ENCODE peak calls at places on chromosomes 12 and 14, in five cellular contexts. C is adrenal gland, X is BJ, K is cardiac muscle cell, G is cardiac fibroblast. J is an unnamed sample.

GRCh38 chr12:110349521-110350151 is 53.9 kb downstream of the ANAPC7 start:
- DNase-seq in G (no peak), X (no peak), K (peak; percentile 41), C (peak; percentile 69), J (no peak)

GRCh38 chr12:92398565-92399309 is 253.1 kb upstream of the BTG1 start:
- DNase-seq in X (no peak), G (no peak), C (no peak), K (no peak), J (no peak)

GRCh38 chr14:75979641-75980422 is 2.0 kb downstream of the TGFB3 start:
- DNase-seq in C (no peak), K (peak; percentile 40), X (no peak), G (no peak), J (no peak)

GRCh38 chr14:101475468-101476257 is 85.6 kb upstream of the DIO3 start:
- DNase-seq in X (peak; percentile 51), K (peak; percentile 95), G (peak; percentile 60), C (peak; percentile 67), J (peak; percentile 34)

GRCh38 chr14:30005114-30005698 is 77.6 kb upstream of the PRKD1 start:
- DNase-seq in C (no peak), K (peak; percentile 86), X (peak; percentile 23), G (peak; percentile 87), J (peak; percentile 61)

GRCh38 chr14:21721504-21721903 is 47.9 kb upstream of the OR4E1 start:
- DNase-seq in G (no peak), X (no peak), C (no peak), K (no peak), J (no peak)

GRCh38 chr14:82447586-82447985 is 913.9 kb upstream of the SEL1L start:
- DNase-seq in K (no peak), G (no peak), C (no peak), X (no peak), J (peak; percentile 2)

GRCh38 chr14:80425686-80426085 is 214.4 kb upstream of the DIO2 start:
- DNase-seq in K (peak; percentile 91), C (no peak), G (peak; percentile 98), X (peak; percentile 93), J (peak; percentile 91)

GRCh38 chr12:21819236-21819635 is 44.7 kb upstream of the KCNJ8 start:
- DNase-seq in C (no peak), X (peak; percentile 49), G (peak; percentile 70), K (no peak), J (peak; percentile 8)

GRCh38 chr14:75372260-75372659 is 55.6 kb upstream of the JDP2 start:
- DNase-seq in C (peak; percentile 65), G (no peak), K (peak; percentile 69), X (no peak), J (no peak)

GRCh38 chr14:33435911-33436310 is 497.2 kb downstream of the NPAS3 start:
- DNase-seq in K (peak; percentile 73), G (peak; percentile 96), X (peak; percentile 35), C (no peak), J (no peak)

GRCh38 chr12:68776976-68777610 is 30.9 kb upstream of the MDM2 start:
- DNase-seq in C (no peak), G (no peak), X (no peak), K (no peak), J (no peak)

GRCh38 chr14:100872641-100873071 is 30.9 kb downstream of the RTL1 start:
- DNase-seq in G (peak; percentile 22), K (no peak), C (no peak), X (no peak), J (no peak)

GRCh38 chr12:3238196-3238595 is 161.0 kb downstream of the TSPAN9 start:
- DNase-seq in X (no peak), G (no peak), K (no peak), C (no peak), J (no peak)

GRCh38 chr14:55832122-55832911 is 252.3 kb downstream of the KTN1 start:
- DNase-seq in X (no peak), K (no peak), C (no peak), G (peak; percentile 57), J (peak; percentile 43)

GRCh38 chr12:47789141-47789540 is 16.1 kb downstream of the SLC48A1 start:
- DNase-seq in K (no peak), X (no peak), C (no peak), G (no peak), J (no peak)

GRCh38 chr12:57488397-57489156 is 709 bp downstream of the MARS1 start:
- DNase-seq in X (no peak), G (no peak), K (no peak), C (no peak), J (peak; percentile 18)

GRCh38 chr12:79557690-79558315 is 133.0 kb downstream of the PAWR start:
- DNase-seq in K (peak; percentile 13), C (no peak), G (no peak), X (peak; percentile 75), J (no peak)

GRCh38 chr12:80412343-80412953 is 31.6 kb upstream of the PTPRQ start:
- DNase-seq in C (no peak), X (no peak), G (peak; percentile 78), K (peak; percentile 76), J (peak; percentile 36)

GRCh38 chr12:51855586-51856428 is 7.3 kb upstream of the FIGNL2 start:
- DNase-seq in K (peak; percentile 68), G (no peak), X (no peak), C (no peak), J (no peak)

GRCh38 chr14:87049886-87050820 is 942.8 kb downstream of the GALC start:
- DNase-seq in K (peak; percentile 25), G (peak; percentile 1), X (peak; percentile 4), C (peak; percentile 58), J (peak; percentile 75)
- TF ChIP-seq CTCF in K (peak; percentile 52), G (peak; percentile 20), X (peak; percentile 76), C (no peak), J (peak; percentile 62)

GRCh38 chr12:107912421-107913004 is 138.0 kb downstream of the ASCL4 start:
- DNase-seq in C (peak; percentile 54), K (peak; percentile 39), G (peak; percentile 8), X (no peak), J (no peak)
- H3K4me3 ChIP-seq in C (no peak overlapping the region), K (peak overlapping the region; percentile 12), G (no peak overlapping the region), X (no peak overlapping the region), J (no peak overlapping the region)

GRCh38 chr12:120496353-120497340 is 734 bp downstream of the DYNLL1 start:
- DNase-seq in X (no peak), G (peak; percentile 50), C (peak; percentile 83), K (peak; percentile 66), J (peak; percentile 84)
- TF ChIP-seq CTCF in X (peak; percentile 18), G (no peak), C (no peak), K (no peak), J (no peak)

GRCh38 chr12:26274441-26275312 is 79.3 kb downstream of the SSPN start:
- DNase-seq in G (peak; percentile 100), X (peak; percentile 96), C (peak; percentile 95), K (peak; percentile 99), J (peak; percentile 99)
- H3K4me3 ChIP-seq in G (no peak overlapping the region), X (no peak overlapping the region), C (no peak overlapping the region), K (no peak overlapping the region), J (no peak overlapping the region)

DNA sequence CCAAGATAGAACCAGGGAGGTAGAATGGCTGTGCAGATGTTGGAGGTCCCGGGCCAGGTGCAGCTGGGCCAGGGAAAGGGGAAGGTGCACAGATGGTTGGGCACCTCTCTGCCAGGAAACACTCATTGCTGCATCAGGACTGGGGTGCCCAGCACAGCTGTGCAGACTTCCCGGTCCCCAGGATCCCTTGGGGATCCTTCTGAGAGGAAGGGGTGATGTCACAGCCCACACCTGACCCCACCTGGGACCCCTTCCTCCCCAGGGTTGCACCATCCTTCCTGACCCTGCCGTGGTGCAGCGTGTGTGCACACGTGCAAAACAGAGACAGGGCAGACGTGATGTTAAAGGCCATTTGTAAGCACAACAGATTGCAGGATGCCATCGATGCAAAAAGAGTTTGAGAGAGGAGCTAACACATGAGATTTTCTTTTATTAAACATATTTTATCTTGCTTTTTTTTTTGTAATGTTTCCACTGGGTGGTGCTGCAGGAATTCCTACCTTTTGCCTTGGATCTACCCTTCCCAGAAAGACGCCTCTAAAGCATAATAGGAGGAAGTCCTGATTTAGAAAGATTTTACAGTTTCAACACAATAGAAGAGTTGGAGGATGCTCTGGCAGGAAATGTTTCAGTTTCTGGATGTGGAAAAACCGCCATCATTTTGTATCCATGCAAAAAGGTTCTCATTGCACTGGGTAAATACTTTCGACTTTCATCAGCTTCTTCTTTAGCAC is 14.8 kb downstream of the ELK3 start:
- DNase-seq in X (no peak), G (peak; percentile 49), C (no peak), K (peak; percentile 61), J (no peak)
- TF ChIP-seq CTCF in X (no peak), G (no peak), C (peak; percentile 18), K (no peak), J (no peak)

GRCh38 chr14:26597136-26598080 is at the start of gene NOVA1:
- DNase-seq in K (peak; percentile 21), X (no peak), G (peak; percentile 15), C (peak; percentile 54), J (no peak)

GRCh38 chr14:26598081-26598671 is 343 bp upstream of the NOVA1 start:
- DNase-seq in C (peak; percentile 92), X (no peak), K (peak; percentile 97), G (peak; percentile 88), J (peak; percentile 97)

GRCh38 chr14:26595922-26596721 is 1.7 kb downstream of the NOVA1 start:
- DNase-seq in X (no peak), C (no peak), G (peak; percentile 3), K (peak; percentile 10), J (no peak)

GRCh38 chr14:26594756-26595545 is 2.9 kb downstream of the NOVA1 start:
- DNase-seq in X (no peak), C (no peak), G (no peak), K (no peak), J (no peak)

GRCh38 chr14:26596722-26597030 is 1.2 kb downstream of the NOVA1 start:
- DNase-seq in X (no peak), K (peak; percentile 20), G (peak; percentile 23), C (peak; percentile 53), J (peak; percentile 38)
- H3K4me3 ChIP-seq in X (peak overlapping the region; percentile 30), K (peak overlapping the region; percentile 97), G (peak overlapping the region; percentile 85), C (no peak overlapping the region), J (peak overlapping the region; percentile 33)

GRCh38 chr12:71129364-71129763 is 28.4 kb downstream of the TSPAN8 start:
- DNase-seq in G (no peak), K (no peak), X (no peak), C (no peak), J (no peak)

GRCh38 chr12:71124833-71125460 is 32.9 kb downstream of the TSPAN8 start:
- DNase-seq in C (no peak), X (no peak), G (no peak), K (no peak), J (no peak)

GRCh38 chr12:71125949-71126348 is 31.9 kb downstream of the TSPAN8 start:
- DNase-seq in G (no peak), K (no peak), C (no peak), X (no peak), J (no peak)

GRCh38 chr12:71128191-71128590 is 29.6 kb downstream of the TSPAN8 start:
- DNase-seq in C (no peak), X (no peak), G (peak; percentile 12), K (peak; percentile 19), J (peak; percentile 65)

DNA sequence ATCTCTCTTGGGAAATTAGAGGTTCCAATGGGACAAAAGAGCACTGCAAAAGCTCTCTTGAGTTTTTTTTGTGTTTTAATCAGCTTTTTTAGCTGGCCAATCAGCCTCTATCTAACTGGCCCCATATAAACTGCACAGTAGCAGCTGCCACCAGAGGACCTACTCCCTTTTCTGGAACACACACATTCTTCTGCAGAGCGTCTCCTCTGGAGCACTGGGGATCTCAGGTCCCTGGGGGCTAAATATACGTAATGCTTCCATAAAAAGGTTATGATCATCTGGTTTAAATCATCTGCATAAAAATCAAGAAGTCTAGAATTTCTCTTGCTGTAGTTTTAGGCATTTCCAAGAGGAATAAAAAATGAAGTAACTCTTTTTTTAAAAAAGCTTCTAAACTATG is 32.3 kb downstream of the TSPAN8 start:
- DNase-seq in X (no peak), K (peak; percentile 37), C (no peak), G (peak; percentile 22), J (no peak)
- TF ChIP-seq CTCF in X (no peak), K (peak; percentile 28), C (no peak), G (no peak), J (no peak)

GRCh38 chr12:81729781-81730180 is 29.4 kb downstream of the PPFIA2 start:
- DNase-seq in G (no peak), K (no peak), C (no peak), X (no peak), J (no peak)
- H3K4me3 ChIP-seq in G (no peak overlapping the region), K (no peak overlapping the region), C (no peak overlapping the region), X (no peak overlapping the region), J (no peak overlapping the region)